ENCODE peak calls at places on chromosome 5, in four cellular contexts. L, F, O and A are unnamed samples.

GRCh38 chr5:88786217-88786560 is 96.8 kb downstream of the MEF2C start:
- DNase-seq in F (no peak), L (no peak), O (no peak), A (no peak)

GRCh38 chr5:169550227-169550626 is 33.3 kb upstream of the SPDL1 start:
- DNase-seq in O (no peak), L (no peak), F (no peak), A (no peak)

GRCh38 chr5:38265546-38266179 is 7.3 kb downstream of the EGFLAM start:
- DNase-seq in F (peak), L (peak), O (peak), A (peak)

GRCh38 chr5:175443514-175444059 is 395 bp downstream of the DRD1 start:
- DNase-seq in F (no peak), O (no peak), L (no peak), A (no peak)

GRCh38 chr5:102678267-102679058 is 76.6 kb upstream of the PAM start:
- DNase-seq in F (no peak), L (no peak), O (no peak), A (no peak)

GRCh38 chr5:67315082-67315801 is 118.6 kb upstream of the CD180 start:
- DNase-seq in O (no peak), F (no peak), L (no peak), A (no peak)

GRCh38 chr5:112973036-112973435 is 3.6 kb upstream of the DCP2 start:
- DNase-seq in F (no peak), O (no peak), L (no peak), A (no peak)

GRCh38 chr5:124908603-124909451 is 162.4 kb upstream of the ZNF608 start:
- DNase-seq in O (no peak), F (no peak), L (peak), A (no peak)

GRCh38 chr5:67268233-67269011 is 71.8 kb upstream of the CD180 start:
- DNase-seq in F (no peak), L (peak), O (no peak), A (no peak)

GRCh38 chr5:17991775-17992174 is 357.5 kb downstream of the TAF11L14 start:
- DNase-seq in F (no peak), O (no peak), L (no peak), A (no peak)

GRCh38 chr5:133698646-133699526 is 86.5 kb upstream of the FSTL4 start:
- DNase-seq in L (no peak), O (no peak), F (no peak), A (no peak)

GRCh38 chr5:6502421-6502820 is 53.8 kb downstream of the UBE2QL1 start:
- DNase-seq in F (no peak), O (no peak), L (no peak), A (no peak)

GRCh38 chr5:150245808-150246207 is 43.8 kb downstream of the CAMK2A start:
- DNase-seq in L (no peak), O (no peak), F (no peak), A (no peak)

GRCh38 chr5:149938791-149939358 is 5.7 kb downstream of the PDE6A start:
- DNase-seq in L (no peak), O (peak), F (no peak), A (no peak)

GRCh38 chr5:16135003-16135402 is 44.6 kb downstream of the MARCHF11 start:
- DNase-seq in O (no peak), F (no peak), L (no peak), A (no peak)

GRCh38 chr5:169290895-169291294 is 10.0 kb downstream of the SLIT3 start:
- DNase-seq in O (no peak), L (no peak), F (no peak), A (no peak)

GRCh38 chr5:108556414-108556813 is 174.5 kb upstream of the FBXL17 start:
- DNase-seq in L (no peak), F (no peak), O (no peak), A (no peak)
- TF ChIP-seq TCF7L2 in L (no peak), F (no peak), O (no peak), A (no peak)

GRCh38 chr5:14171091-14171490 is 27.9 kb downstream of the TRIO start:
- DNase-seq in F (no peak), O (no peak), L (no peak), A (no peak)

GRCh38 chr5:14174235-14174636 is 31.1 kb downstream of the TRIO start:
- DNase-seq in L (no peak), O (no peak), F (no peak), A (no peak)

GRCh38 chr5:14172149-14172795 is 29.1 kb downstream of the TRIO start:
- DNase-seq in O (no peak), F (no peak), L (no peak), A (no peak)

GRCh38 chr5:14171621-14172020 is 28.5 kb downstream of the TRIO start:
- DNase-seq in F (no peak), O (no peak), L (peak), A (no peak)

DNA sequence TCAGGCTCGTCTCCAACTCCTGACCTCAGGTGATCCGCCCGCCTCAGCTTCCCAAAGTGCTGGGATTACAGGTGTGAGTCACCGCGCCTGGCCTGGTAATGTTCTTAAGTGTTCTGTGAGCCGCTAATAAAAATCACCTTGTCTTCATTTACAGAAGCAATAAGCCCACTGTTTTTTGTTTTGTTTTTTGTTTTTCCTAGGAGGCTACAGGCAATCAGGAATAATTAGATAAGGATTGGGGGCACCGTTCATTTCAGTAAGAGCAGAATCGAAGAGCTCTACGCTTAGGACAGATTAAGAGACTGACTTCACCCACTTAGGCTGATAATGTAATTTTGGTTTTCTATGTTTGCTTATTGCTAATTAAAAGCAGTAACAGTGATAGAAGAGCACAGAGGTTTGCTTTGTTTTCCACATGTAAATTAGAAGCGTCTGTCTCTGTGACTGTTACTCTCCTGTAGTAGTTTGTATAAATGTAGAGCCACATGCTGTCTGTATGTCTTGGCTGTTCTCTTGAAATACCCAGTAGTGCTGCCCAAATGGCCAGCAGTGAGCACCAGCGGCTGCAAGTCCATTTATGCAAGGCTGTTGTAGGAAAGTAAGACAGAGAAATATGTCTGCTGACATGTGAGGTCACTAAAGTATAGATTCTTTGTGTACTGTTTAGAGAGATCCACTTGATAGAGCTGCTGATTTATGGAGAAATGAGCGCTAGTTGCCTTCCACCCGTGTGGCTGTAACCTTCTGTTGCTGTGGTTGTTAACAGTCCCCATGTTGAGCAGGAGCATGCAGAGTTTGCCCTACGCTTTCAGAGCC is 30.5 kb downstream of the TRIO start:
- DNase-seq in L (no peak), O (no peak), F (no peak), A (no peak)
- TF ChIP-seq TCF7L2 in L (no peak), O (no peak), F (no peak), A (no peak)

GRCh38 chr5:115774684-115775083 is 41.8 kb downstream of the CDO1 start:
- DNase-seq in F (no peak), O (no peak), L (no peak), A (no peak)
- TF ChIP-seq TCF7L2 in F (no peak), O (no peak), L (no peak), A (no peak)

DNA sequence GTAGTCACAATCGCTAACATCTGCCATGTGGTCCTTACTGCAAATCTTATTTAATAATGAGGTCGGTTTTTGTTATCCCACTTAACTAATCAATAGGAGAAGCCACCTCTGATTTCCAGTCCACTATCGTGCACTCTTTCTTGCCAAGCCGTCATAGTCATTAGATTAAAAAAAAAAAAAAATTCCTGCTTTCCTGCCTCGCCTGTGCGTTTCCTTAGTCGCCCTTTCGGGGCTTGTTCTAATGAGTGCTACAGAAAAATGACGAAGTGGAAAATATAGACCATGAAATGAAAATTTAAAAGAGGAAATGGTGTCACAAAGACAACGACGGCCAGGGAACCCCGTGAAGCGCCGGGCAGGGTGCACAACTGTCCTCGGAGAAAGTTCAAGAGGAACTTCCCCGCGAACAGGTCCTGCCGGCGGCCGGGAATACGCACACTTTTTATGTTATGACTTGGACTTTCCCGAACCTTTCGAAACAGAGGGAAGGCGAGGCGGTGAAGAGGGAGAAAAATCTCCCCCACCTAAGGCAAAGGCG is 312 bp upstream of the RUFY1 start:
- DNase-seq in F (no peak), L (peak), O (no peak), A (no peak)
- TF ChIP-seq TCF7L2 in F (no peak), L (no peak), O (no peak), A (no peak)

GRCh38 chr5:43428034-43428712 is 16.0 kb upstream of the CCL28 start:
- DNase-seq in L (no peak), F (no peak), O (no peak), A (no peak)
- TF ChIP-seq TCF7L2 in L (no peak), F (no peak), O (no peak), A (no peak)

GRCh38 chr5:76602094-76602726 is 21.0 kb downstream of the F2RL2 start:
- DNase-seq in F (no peak), O (no peak), L (no peak), A (no peak)
- TF ChIP-seq TCF7L2 in F (no peak), O (no peak), L (no peak), A (no peak)

GRCh38 chr5:154181156-154181555 is 9.4 kb upstream of the GALNT10 start:
- DNase-seq in L (no peak), O (no peak), F (no peak), A (no peak)

GRCh38 chr5:154178661-154179060 is 11.9 kb upstream of the GALNT10 start:
- DNase-seq in O (no peak), F (no peak), L (no peak), A (no peak)

GRCh38 chr5:154176191-154176590 is 14.3 kb upstream of the GALNT10 start:
- DNase-seq in F (no peak), L (no peak), O (no peak), A (no peak)

GRCh38 chr5:154174091-154174490 is 16.4 kb upstream of the GALNT10 start:
- DNase-seq in O (no peak), F (no peak), L (no peak), A (no peak)

GRCh38 chr5:154179846-154180710 is 10.5 kb upstream of the GALNT10 start:
- DNase-seq in L (peak), O (no peak), F (peak), A (peak)
- TF ChIP-seq TCF7L2 in L (no peak), O (no peak), F (no peak), A (no peak)

GRCh38 chr5:33834334-33834733 is 57.5 kb downstream of the ADAMTS12 start:
- DNase-seq in O (no peak), L (no peak), F (no peak), A (no peak)

GRCh38 chr5:33832414-33832813 is 59.4 kb downstream of the ADAMTS12 start:
- DNase-seq in F (no peak), O (no peak), L (no peak), A (no peak)

GRCh38 chr5:33831041-33831440 is 60.7 kb downstream of the ADAMTS12 start:
- DNase-seq in F (no peak), L (no peak), O (no peak), A (no peak)

GRCh38 chr5:33829430-33829829 is 62.4 kb downstream of the ADAMTS12 start:
- DNase-seq in O (no peak), F (no peak), L (no peak), A (no peak)

GRCh38 chr5:33832904-33833575 is 58.8 kb downstream of the ADAMTS12 start:
- DNase-seq in L (no peak), O (no peak), F (no peak), A (no peak)
- TF ChIP-seq TCF7L2 in L (no peak), O (no peak), F (no peak), A (no peak)

GRCh38 chr5:137312060-137312459 is 187.1 kb downstream of the SPOCK1 start:
- DNase-seq in F (no peak), O (no peak), L (no peak), A (no peak)
- TF ChIP-seq TCF7L2 in F (no peak), O (no peak), L (no peak), A (no peak)

DNA sequence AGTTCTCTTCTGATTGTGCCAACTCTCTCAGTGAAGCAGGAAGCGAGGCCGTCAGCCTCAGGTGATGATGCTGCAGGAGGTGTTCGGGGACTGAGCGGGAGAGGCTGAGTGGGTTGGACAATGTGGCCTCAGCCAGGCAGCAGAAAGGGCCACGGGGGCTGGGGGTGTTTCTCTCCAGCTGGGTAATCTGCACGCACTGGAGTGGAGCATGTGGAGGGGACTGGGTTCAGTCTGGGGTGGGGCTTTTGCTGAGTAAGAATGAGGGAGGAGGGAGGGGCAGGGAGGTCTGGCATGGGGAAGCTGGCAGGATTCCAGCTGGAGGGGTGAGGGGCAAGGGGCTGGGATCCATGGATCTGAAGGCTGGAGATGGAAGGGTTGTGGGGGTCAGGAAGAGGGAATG is 60.8 kb upstream of the PHYKPL start:
- DNase-seq in O (no peak), F (no peak), L (no peak), A (no peak)
- TF ChIP-seq TCF7L2 in O (no peak), F (no peak), L (no peak), A (no peak)